ENCODE peak calls at places on chromosomes 7 and 10, in ten cellular contexts. One of them, this sample, is unnamed.

GRCh38 chr10:119413738-119414611 is 128.5 kb downstream of the RGS10 start:
- DNase-seq in GM12892: no peak
- DNase-seq in activated CD4-positive, alpha-beta T cell treated with anti-CD3 and anti-CD28 coated beads, Interleukin-2, amount 10 ng/mL, durations not matched to agents 7 days and 5 days: no peak
- DNase-seq in mesendoderm: no peak
- DNase-seq in nephron progenitor cell: peak; percentile 58
- DNase-seq in HAP-1: no peak
- DNase-seq in neural crest cell: no peak
- DNase-seq in NCI-H2107: no peak
- DNase-seq in activated gamma-delta T cell treated with Interleukin-2 at 50 U/mL for 16 hours: no peak
- DNase-seq in amniotic stem cell: peak; percentile 21
- DNase-seq in this sample: no peak

GRCh38 chr7:136523581-136523980 is 344.9 kb upstream of the CHRM2 start:
- DNase-seq in GM12892: no peak
- DNase-seq in activated CD4-positive, alpha-beta T cell treated with anti-CD3 and anti-CD28 coated beads, Interleukin-2, amount 10 ng/mL, durations not matched to agents 7 days and 5 days: no peak
- DNase-seq in mesendoderm: no peak
- DNase-seq in nephron progenitor cell: no peak
- DNase-seq in HAP-1: no peak
- DNase-seq in neural crest cell: no peak
- DNase-seq in NCI-H2107: no peak
- DNase-seq in activated gamma-delta T cell treated with Interleukin-2 at 50 U/mL for 16 hours: no peak
- DNase-seq in amniotic stem cell: no peak
- DNase-seq in this sample: no peak

GRCh38 chr7:132757778-132758177 is 181.5 kb upstream of the PLXNA4 start:
- DNase-seq in GM12892: no peak
- DNase-seq in activated CD4-positive, alpha-beta T cell treated with anti-CD3 and anti-CD28 coated beads, Interleukin-2, amount 10 ng/mL, durations not matched to agents 7 days and 5 days: no peak
- DNase-seq in mesendoderm: no peak
- DNase-seq in nephron progenitor cell: no peak
- DNase-seq in HAP-1: no peak
- DNase-seq in neural crest cell: no peak
- DNase-seq in NCI-H2107: no peak
- DNase-seq in activated gamma-delta T cell treated with Interleukin-2 at 50 U/mL for 16 hours: no peak
- DNase-seq in amniotic stem cell: no peak
- DNase-seq in this sample: no peak

GRCh38 chr10:125827133-125827532 is 3.8 kb downstream of the BCCIP start:
- DNase-seq in GM12892: no peak
- DNase-seq in activated CD4-positive, alpha-beta T cell treated with anti-CD3 and anti-CD28 coated beads, Interleukin-2, amount 10 ng/mL, durations not matched to agents 7 days and 5 days: no peak
- DNase-seq in mesendoderm: no peak
- DNase-seq in nephron progenitor cell: no peak
- DNase-seq in HAP-1: no peak
- DNase-seq in neural crest cell: no peak
- DNase-seq in NCI-H2107: no peak
- DNase-seq in activated gamma-delta T cell treated with Interleukin-2 at 50 U/mL for 16 hours: no peak
- DNase-seq in amniotic stem cell: no peak
- DNase-seq in this sample: no peak

GRCh38 chr7:36658603-36659516 is 65.4 kb downstream of the AOAH start:
- DNase-seq in GM12892: no peak
- DNase-seq in activated CD4-positive, alpha-beta T cell treated with anti-CD3 and anti-CD28 coated beads, Interleukin-2, amount 10 ng/mL, durations not matched to agents 7 days and 5 days: no peak
- DNase-seq in mesendoderm: peak; percentile 88
- DNase-seq in nephron progenitor cell: peak; percentile 27
- DNase-seq in HAP-1: peak; percentile 75
- DNase-seq in neural crest cell: peak; percentile 18
- DNase-seq in NCI-H2107: no peak
- DNase-seq in activated gamma-delta T cell treated with Interleukin-2 at 50 U/mL for 16 hours: no peak
- DNase-seq in amniotic stem cell: peak; percentile 13
- DNase-seq in this sample: no peak

GRCh38 chr10:24642921-24643678 is 80.6 kb downstream of the ARHGAP21 start:
- DNase-seq in GM12892: no peak
- DNase-seq in activated CD4-positive, alpha-beta T cell treated with anti-CD3 and anti-CD28 coated beads, Interleukin-2, amount 10 ng/mL, durations not matched to agents 7 days and 5 days: peak; percentile 35
- DNase-seq in mesendoderm: peak; percentile 53
- DNase-seq in nephron progenitor cell: no peak
- DNase-seq in HAP-1: peak; percentile 24
- DNase-seq in neural crest cell: no peak
- DNase-seq in NCI-H2107: peak; percentile 29
- DNase-seq in activated gamma-delta T cell treated with Interleukin-2 at 50 U/mL for 16 hours: no peak
- DNase-seq in amniotic stem cell: peak; percentile 62
- DNase-seq in this sample: no peak

GRCh38 chr7:93178213-93178612 is 30.0 kb upstream of the SAMD9L start:
- DNase-seq in GM12892: no peak
- DNase-seq in activated CD4-positive, alpha-beta T cell treated with anti-CD3 and anti-CD28 coated beads, Interleukin-2, amount 10 ng/mL, durations not matched to agents 7 days and 5 days: no peak
- DNase-seq in mesendoderm: no peak
- DNase-seq in nephron progenitor cell: no peak
- DNase-seq in HAP-1: no peak
- DNase-seq in neural crest cell: no peak
- DNase-seq in NCI-H2107: no peak
- DNase-seq in activated gamma-delta T cell treated with Interleukin-2 at 50 U/mL for 16 hours: no peak
- DNase-seq in amniotic stem cell: peak; percentile 4
- DNase-seq in this sample: no peak

GRCh38 chr7:101739757-101740398 is 77.5 kb upstream of the CUX1 start:
- DNase-seq in GM12892: no peak
- DNase-seq in activated CD4-positive, alpha-beta T cell treated with anti-CD3 and anti-CD28 coated beads, Interleukin-2, amount 10 ng/mL, durations not matched to agents 7 days and 5 days: no peak
- DNase-seq in mesendoderm: no peak
- DNase-seq in nephron progenitor cell: peak; percentile 36
- DNase-seq in HAP-1: no peak
- DNase-seq in neural crest cell: no peak
- DNase-seq in NCI-H2107: no peak
- DNase-seq in activated gamma-delta T cell treated with Interleukin-2 at 50 U/mL for 16 hours: no peak
- DNase-seq in amniotic stem cell: no peak
- DNase-seq in this sample: no peak

GRCh38 chr10:614772-615582 is 74.5 kb downstream of the DIP2C start:
- DNase-seq in GM12892: no peak
- DNase-seq in activated CD4-positive, alpha-beta T cell treated with anti-CD3 and anti-CD28 coated beads, Interleukin-2, amount 10 ng/mL, durations not matched to agents 7 days and 5 days: no peak
- DNase-seq in mesendoderm: no peak
- DNase-seq in nephron progenitor cell: no peak
- DNase-seq in HAP-1: no peak
- DNase-seq in neural crest cell: no peak
- DNase-seq in NCI-H2107: no peak
- DNase-seq in activated gamma-delta T cell treated with Interleukin-2 at 50 U/mL for 16 hours: no peak
- DNase-seq in amniotic stem cell: no peak
- DNase-seq in this sample: peak; percentile 54

GRCh38 chr10:107013258-107014001 is 151.1 kb downstream of the SORCS1 start:
- DNase-seq in GM12892: no peak
- DNase-seq in activated CD4-positive, alpha-beta T cell treated with anti-CD3 and anti-CD28 coated beads, Interleukin-2, amount 10 ng/mL, durations not matched to agents 7 days and 5 days: no peak
- DNase-seq in mesendoderm: peak; percentile 65
- DNase-seq in nephron progenitor cell: no peak
- DNase-seq in HAP-1: no peak
- DNase-seq in neural crest cell: no peak
- DNase-seq in NCI-H2107: no peak
- DNase-seq in activated gamma-delta T cell treated with Interleukin-2 at 50 U/mL for 16 hours: no peak
- DNase-seq in amniotic stem cell: no peak
- DNase-seq in this sample: no peak

GRCh38 chr10:51649064-51649463 is 50.3 kb downstream of the CSTF2T start:
- DNase-seq in GM12892: no peak
- DNase-seq in activated CD4-positive, alpha-beta T cell treated with anti-CD3 and anti-CD28 coated beads, Interleukin-2, amount 10 ng/mL, durations not matched to agents 7 days and 5 days: no peak
- DNase-seq in mesendoderm: peak; percentile 6
- DNase-seq in nephron progenitor cell: no peak
- DNase-seq in HAP-1: no peak
- DNase-seq in neural crest cell: no peak
- DNase-seq in NCI-H2107: no peak
- DNase-seq in activated gamma-delta T cell treated with Interleukin-2 at 50 U/mL for 16 hours: no peak
- DNase-seq in amniotic stem cell: no peak
- DNase-seq in this sample: no peak

GRCh38 chr10:103804866-103805265 is 50.5 kb downstream of the SH3PXD2A start:
- DNase-seq in GM12892: no peak
- DNase-seq in activated CD4-positive, alpha-beta T cell treated with anti-CD3 and anti-CD28 coated beads, Interleukin-2, amount 10 ng/mL, durations not matched to agents 7 days and 5 days: no peak
- DNase-seq in mesendoderm: peak; percentile 81
- DNase-seq in nephron progenitor cell: peak; percentile 64
- DNase-seq in HAP-1: peak; percentile 39
- DNase-seq in neural crest cell: no peak
- DNase-seq in NCI-H2107: no peak
- DNase-seq in activated gamma-delta T cell treated with Interleukin-2 at 50 U/mL for 16 hours: no peak
- DNase-seq in amniotic stem cell: no peak
- DNase-seq in this sample: no peak

GRCh38 chr10:108868881-108869280 is 1054.4 kb downstream of the XPNPEP1 start:
- DNase-seq in GM12892: no peak
- DNase-seq in activated CD4-positive, alpha-beta T cell treated with anti-CD3 and anti-CD28 coated beads, Interleukin-2, amount 10 ng/mL, durations not matched to agents 7 days and 5 days: no peak
- DNase-seq in mesendoderm: no peak
- DNase-seq in nephron progenitor cell: no peak
- DNase-seq in HAP-1: no peak
- DNase-seq in neural crest cell: no peak
- DNase-seq in NCI-H2107: no peak
- DNase-seq in activated gamma-delta T cell treated with Interleukin-2 at 50 U/mL for 16 hours: no peak
- DNase-seq in amniotic stem cell: no peak
- DNase-seq in this sample: no peak

GRCh38 chr10:62658516-62658915 is 146.0 kb upstream of the ADO start:
- DNase-seq in GM12892: no peak
- DNase-seq in activated CD4-positive, alpha-beta T cell treated with anti-CD3 and anti-CD28 coated beads, Interleukin-2, amount 10 ng/mL, durations not matched to agents 7 days and 5 days: no peak
- DNase-seq in mesendoderm: no peak
- DNase-seq in nephron progenitor cell: no peak
- DNase-seq in HAP-1: no peak
- DNase-seq in neural crest cell: no peak
- DNase-seq in NCI-H2107: no peak
- DNase-seq in activated gamma-delta T cell treated with Interleukin-2 at 50 U/mL for 16 hours: no peak
- DNase-seq in amniotic stem cell: no peak
- DNase-seq in this sample: no peak

This sample was measured in left lung.